ENCODE peak calls at places on chromosomes 6 and 20, in ten cellular contexts. One of them, this sample, is unnamed. For H3K4me1, the result is how much of the 10 kb centered on the place peaks cover.

GRCh38 chr6:131051316-131051715 is 11.7 kb downstream of the EPB41L2 start:
- DNase-seq in neural progenitor cell: no peak
- DNase-seq in left lung: no peak
- DNase-seq in SK-N-SH: no peak
- DNase-seq in A549: no peak
- DNase-seq in lower lobe of right lung: no peak
- DNase-seq in small intestine: no peak
- DNase-seq in naive thymus-derived CD4-positive, alpha-beta T cell: no peak
- DNase-seq in left ventricle myocardium inferior: no peak
- DNase-seq in stomach: no peak
- DNase-seq in this sample: no peak

GRCh38 chr6:5866547-5867051 is 140.1 kb downstream of the NRN1 start:
- DNase-seq in neural progenitor cell: no peak
- DNase-seq in left lung: no peak
- DNase-seq in SK-N-SH: no peak
- DNase-seq in A549: peak
- DNase-seq in lower lobe of right lung: no peak
- DNase-seq in small intestine: peak
- DNase-seq in naive thymus-derived CD4-positive, alpha-beta T cell: peak
- DNase-seq in left ventricle myocardium inferior: no peak
- DNase-seq in stomach: no peak
- DNase-seq in this sample: no peak

GRCh38 chr6:145814035-145814500 is 527 bp downstream of the FBXO30 start:
- DNase-seq in neural progenitor cell: peak
- DNase-seq in left lung: no peak
- DNase-seq in SK-N-SH: peak
- DNase-seq in A549: peak
- DNase-seq in lower lobe of right lung: peak
- DNase-seq in small intestine: no peak
- DNase-seq in naive thymus-derived CD4-positive, alpha-beta T cell: peak
- DNase-seq in left ventricle myocardium inferior: peak
- DNase-seq in stomach: no peak
- DNase-seq in this sample: peak

GRCh38 chr20:61968036-61968810 is 97.5 kb downstream of the TAF4 start:
- DNase-seq in neural progenitor cell: no peak
- DNase-seq in left lung: peak
- DNase-seq in SK-N-SH: no peak
- DNase-seq in A549: no peak
- DNase-seq in lower lobe of right lung: no peak
- DNase-seq in small intestine: no peak
- DNase-seq in naive thymus-derived CD4-positive, alpha-beta T cell: no peak
- DNase-seq in left ventricle myocardium inferior: no peak
- DNase-seq in stomach: no peak
- DNase-seq in this sample: no peak

GRCh38 chr6:46781478-46782378 is 11.5 kb upstream of the MEP1A start:
- DNase-seq in neural progenitor cell: peak
- DNase-seq in left lung: no peak
- DNase-seq in SK-N-SH: peak
- DNase-seq in A549: peak
- DNase-seq in lower lobe of right lung: no peak
- DNase-seq in small intestine: peak
- DNase-seq in naive thymus-derived CD4-positive, alpha-beta T cell: no peak
- DNase-seq in left ventricle myocardium inferior: no peak
- DNase-seq in stomach: peak
- DNase-seq in this sample: peak

GRCh38 chr6:150074651-150075416 is 5.9 kb upstream of the ULBP3 start:
- DNase-seq in neural progenitor cell: no peak
- DNase-seq in left lung: no peak
- DNase-seq in SK-N-SH: no peak
- DNase-seq in A549: no peak
- DNase-seq in lower lobe of right lung: no peak
- DNase-seq in small intestine: no peak
- DNase-seq in naive thymus-derived CD4-positive, alpha-beta T cell: no peak
- DNase-seq in left ventricle myocardium inferior: no peak
- DNase-seq in stomach: no peak
- DNase-seq in this sample: no peak

GRCh38 chr6:38603492-38603891 is 36.2 kb downstream of the BTBD9 start:
- DNase-seq in neural progenitor cell: no peak
- DNase-seq in left lung: no peak
- DNase-seq in SK-N-SH: no peak
- DNase-seq in A549: no peak
- DNase-seq in lower lobe of right lung: no peak
- DNase-seq in small intestine: peak
- DNase-seq in naive thymus-derived CD4-positive, alpha-beta T cell: no peak
- DNase-seq in left ventricle myocardium inferior: no peak
- DNase-seq in stomach: no peak
- DNase-seq in this sample: no peak

GRCh38 chr6:89895273-89895874 is 1.1 kb downstream of the GJA10 start:
- DNase-seq in neural progenitor cell: peak
- DNase-seq in left lung: no peak
- DNase-seq in SK-N-SH: peak
- DNase-seq in A549: peak
- DNase-seq in lower lobe of right lung: no peak
- DNase-seq in small intestine: peak
- DNase-seq in naive thymus-derived CD4-positive, alpha-beta T cell: no peak
- DNase-seq in left ventricle myocardium inferior: no peak
- DNase-seq in stomach: no peak
- DNase-seq in this sample: no peak

GRCh38 chr20:25014816-25015215 is 22.3 kb upstream of the APMAP start:
- DNase-seq in neural progenitor cell: no peak
- DNase-seq in left lung: no peak
- DNase-seq in SK-N-SH: no peak
- DNase-seq in A549: no peak
- DNase-seq in lower lobe of right lung: no peak
- DNase-seq in small intestine: no peak
- DNase-seq in naive thymus-derived CD4-positive, alpha-beta T cell: no peak
- DNase-seq in left ventricle myocardium inferior: no peak
- DNase-seq in stomach: peak
- DNase-seq in this sample: peak

GRCh38 chr20:25017257-25017803 is 24.8 kb upstream of the APMAP start:
- DNase-seq in neural progenitor cell: no peak
- DNase-seq in left lung: peak
- DNase-seq in SK-N-SH: no peak
- DNase-seq in A549: no peak
- DNase-seq in lower lobe of right lung: peak
- DNase-seq in small intestine: peak
- DNase-seq in naive thymus-derived CD4-positive, alpha-beta T cell: no peak
- DNase-seq in left ventricle myocardium inferior: no peak
- DNase-seq in stomach: peak
- DNase-seq in this sample: peak

GRCh38 chr20:25016471-25016870 is 23.9 kb upstream of the APMAP start:
- DNase-seq in neural progenitor cell: no peak
- DNase-seq in left lung: no peak
- DNase-seq in SK-N-SH: no peak
- DNase-seq in A549: no peak
- DNase-seq in lower lobe of right lung: no peak
- DNase-seq in small intestine: no peak
- DNase-seq in naive thymus-derived CD4-positive, alpha-beta T cell: no peak
- DNase-seq in left ventricle myocardium inferior: no peak
- DNase-seq in stomach: peak
- DNase-seq in this sample: peak

GRCh38 chr20:25013478-25014380 is 21.2 kb upstream of the APMAP start:
- DNase-seq in neural progenitor cell: no peak
- DNase-seq in left lung: no peak
- DNase-seq in SK-N-SH: no peak
- DNase-seq in A549: no peak
- DNase-seq in lower lobe of right lung: no peak
- DNase-seq in small intestine: no peak
- DNase-seq in naive thymus-derived CD4-positive, alpha-beta T cell: no peak
- DNase-seq in left ventricle myocardium inferior: no peak
- DNase-seq in stomach: peak
- DNase-seq in this sample: peak

GRCh38 chr20:25015986-25016385 is 23.4 kb upstream of the APMAP start:
- DNase-seq in neural progenitor cell: no peak
- DNase-seq in left lung: no peak
- DNase-seq in SK-N-SH: no peak
- DNase-seq in A549: no peak
- DNase-seq in lower lobe of right lung: no peak
- DNase-seq in small intestine: no peak
- DNase-seq in naive thymus-derived CD4-positive, alpha-beta T cell: no peak
- DNase-seq in left ventricle myocardium inferior: no peak
- DNase-seq in stomach: peak
- DNase-seq in this sample: no peak
- H3K4me1 ChIP-seq in neural progenitor cell: under half
- H3K4me1 ChIP-seq in left lung: under half
- H3K4me1 ChIP-seq in SK-N-SH: under half
- H3K4me1 ChIP-seq in A549: under half
- H3K4me1 ChIP-seq in lower lobe of right lung: under half
- H3K4me1 ChIP-seq in small intestine: under half
- H3K4me1 ChIP-seq in naive thymus-derived CD4-positive, alpha-beta T cell: under half
- H3K4me1 ChIP-seq in left ventricle myocardium inferior: half or more
- H3K4me1 ChIP-seq in stomach: half or more
- H3K4me1 ChIP-seq in this sample: half or more

GRCh38 chr6:157985378-157986155 is 3.9 kb downstream of the SYNJ2 start:
- DNase-seq in neural progenitor cell: no peak
- DNase-seq in left lung: peak
- DNase-seq in SK-N-SH: no peak
- DNase-seq in A549: no peak
- DNase-seq in lower lobe of right lung: no peak
- DNase-seq in small intestine: peak
- DNase-seq in naive thymus-derived CD4-positive, alpha-beta T cell: no peak
- DNase-seq in left ventricle myocardium inferior: no peak
- DNase-seq in stomach: no peak
- DNase-seq in this sample: peak
- H3K27ac ChIP-seq in neural progenitor cell: no peak
- H3K27ac ChIP-seq in left lung: no peak
- H3K27ac ChIP-seq in SK-N-SH: no peak
- H3K27ac ChIP-seq in A549: peak
- H3K27ac ChIP-seq in lower lobe of right lung: no peak
- H3K27ac ChIP-seq in small intestine: peak
- H3K27ac ChIP-seq in naive thymus-derived CD4-positive, alpha-beta T cell: no peak
- H3K27ac ChIP-seq in left ventricle myocardium inferior: no peak
- H3K27ac ChIP-seq in stomach: peak
- H3K27ac ChIP-seq in this sample: peak

DNA sequence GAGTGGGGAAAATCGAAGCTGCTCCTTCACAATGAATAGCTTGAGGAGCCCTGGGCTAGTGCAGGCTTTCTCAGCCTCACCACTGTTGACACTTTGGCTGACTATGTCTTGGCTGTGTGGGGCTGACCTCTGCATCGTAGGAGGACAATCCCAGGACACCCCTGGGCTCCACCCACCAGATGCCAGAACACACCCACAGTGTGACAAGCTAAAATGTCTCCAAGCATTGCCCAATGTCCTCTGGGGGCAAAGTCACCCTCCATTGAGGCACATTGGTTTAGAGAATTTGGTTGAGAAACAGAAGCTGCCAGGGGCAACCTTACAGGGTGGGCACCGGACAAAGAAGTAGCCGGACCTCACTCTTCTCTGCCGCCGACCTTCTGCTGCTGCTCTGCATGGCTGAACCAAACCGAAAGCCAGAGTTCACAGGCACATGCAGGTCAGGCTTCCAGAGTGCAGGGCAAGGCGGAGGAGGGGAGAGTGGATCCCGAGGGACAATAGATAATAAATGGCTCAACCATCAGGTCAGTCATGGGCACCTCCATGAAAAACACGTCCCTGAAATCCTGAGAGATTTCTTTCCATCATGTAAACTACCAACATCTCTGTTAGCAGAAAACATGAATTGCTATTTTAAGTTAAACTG is 189.0 kb downstream of the LRFN2 start:
- DNase-seq in neural progenitor cell: no peak
- DNase-seq in left lung: no peak
- DNase-seq in SK-N-SH: no peak
- DNase-seq in A549: no peak
- DNase-seq in lower lobe of right lung: no peak
- DNase-seq in small intestine: no peak
- DNase-seq in naive thymus-derived CD4-positive, alpha-beta T cell: no peak
- DNase-seq in left ventricle myocardium inferior: no peak
- DNase-seq in stomach: no peak
- DNase-seq in this sample: no peak
- H3K4me1 ChIP-seq in neural progenitor cell: under half
- H3K4me1 ChIP-seq in left lung: under half
- H3K4me1 ChIP-seq in SK-N-SH: under half
- H3K4me1 ChIP-seq in A549: under half
- H3K4me1 ChIP-seq in lower lobe of right lung: under half
- H3K4me1 ChIP-seq in small intestine: under half
- H3K4me1 ChIP-seq in naive thymus-derived CD4-positive, alpha-beta T cell: under half
- H3K4me1 ChIP-seq in left ventricle myocardium inferior: under half
- H3K4me1 ChIP-seq in stomach: half or more
- H3K4me1 ChIP-seq in this sample: under half

GRCh38 chr6:24902782-24903181 is 33.0 kb downstream of the RIPOR2 start:
- DNase-seq in neural progenitor cell: no peak
- DNase-seq in left lung: no peak
- DNase-seq in SK-N-SH: no peak
- DNase-seq in A549: no peak
- DNase-seq in lower lobe of right lung: no peak
- DNase-seq in small intestine: no peak
- DNase-seq in naive thymus-derived CD4-positive, alpha-beta T cell: no peak
- DNase-seq in left ventricle myocardium inferior: no peak
- DNase-seq in stomach: no peak
- DNase-seq in this sample: no peak

GRCh38 chr6:24903681-24904080 is 32.1 kb downstream of the RIPOR2 start:
- DNase-seq in neural progenitor cell: no peak
- DNase-seq in left lung: no peak
- DNase-seq in SK-N-SH: no peak
- DNase-seq in A549: no peak
- DNase-seq in lower lobe of right lung: no peak
- DNase-seq in small intestine: no peak
- DNase-seq in naive thymus-derived CD4-positive, alpha-beta T cell: no peak
- DNase-seq in left ventricle myocardium inferior: no peak
- DNase-seq in stomach: no peak
- DNase-seq in this sample: no peak

GRCh38 chr6:24899647-24900325 is 36.0 kb downstream of the RIPOR2 start:
- DNase-seq in neural progenitor cell: no peak
- DNase-seq in left lung: no peak
- DNase-seq in SK-N-SH: no peak
- DNase-seq in A549: no peak
- DNase-seq in lower lobe of right lung: no peak
- DNase-seq in small intestine: no peak
- DNase-seq in naive thymus-derived CD4-positive, alpha-beta T cell: peak
- DNase-seq in left ventricle myocardium inferior: no peak
- DNase-seq in stomach: no peak
- DNase-seq in this sample: no peak

GRCh38 chr6:24900917-24901697 is 34.7 kb downstream of the RIPOR2 start:
- DNase-seq in neural progenitor cell: no peak
- DNase-seq in left lung: no peak
- DNase-seq in SK-N-SH: no peak
- DNase-seq in A549: no peak
- DNase-seq in lower lobe of right lung: no peak
- DNase-seq in small intestine: no peak
- DNase-seq in naive thymus-derived CD4-positive, alpha-beta T cell: no peak
- DNase-seq in left ventricle myocardium inferior: no peak
- DNase-seq in stomach: no peak
- DNase-seq in this sample: no peak

DNA sequence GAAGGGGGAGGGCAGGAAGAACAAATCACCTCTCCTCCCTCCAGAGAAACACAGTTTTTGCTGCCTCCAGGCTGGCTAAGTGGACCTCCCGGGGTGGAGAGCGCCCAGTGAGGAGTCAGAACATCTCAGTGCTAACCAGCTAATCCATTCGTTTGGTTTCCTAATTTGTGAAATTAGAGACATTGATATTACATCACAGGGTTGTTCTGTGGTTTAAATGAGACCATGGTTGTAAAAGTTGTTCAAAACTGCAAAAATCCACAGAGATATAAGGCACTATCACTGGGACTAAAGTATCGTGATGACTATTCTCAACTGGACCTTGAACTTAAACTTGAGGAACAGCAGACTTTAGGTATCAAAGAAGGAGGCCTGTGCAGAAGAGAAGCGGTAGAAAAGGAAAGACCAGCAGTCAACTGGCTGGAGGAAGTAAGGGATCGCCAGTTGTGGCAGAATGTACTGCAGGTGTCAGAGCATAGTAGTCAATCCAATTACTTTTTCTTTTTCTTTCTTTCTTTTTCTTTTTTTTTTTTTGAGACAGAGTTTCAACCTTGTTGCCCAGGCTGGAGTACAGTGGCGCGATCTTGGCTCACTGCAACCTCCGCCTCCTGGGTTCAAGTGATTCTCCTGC is 33.9 kb downstream of the RIPOR2 start:
- DNase-seq in neural progenitor cell: no peak
- DNase-seq in left lung: no peak
- DNase-seq in SK-N-SH: no peak
- DNase-seq in A549: no peak
- DNase-seq in lower lobe of right lung: no peak
- DNase-seq in small intestine: no peak
- DNase-seq in naive thymus-derived CD4-positive, alpha-beta T cell: no peak
- DNase-seq in left ventricle myocardium inferior: no peak
- DNase-seq in stomach: no peak
- DNase-seq in this sample: no peak
- H3K27ac ChIP-seq in neural progenitor cell: no peak
- H3K27ac ChIP-seq in left lung: no peak
- H3K27ac ChIP-seq in SK-N-SH: no peak
- H3K27ac ChIP-seq in A549: no peak
- H3K27ac ChIP-seq in lower lobe of right lung: no peak
- H3K27ac ChIP-seq in small intestine: no peak
- H3K27ac ChIP-seq in naive thymus-derived CD4-positive, alpha-beta T cell: peak
- H3K27ac ChIP-seq in left ventricle myocardium inferior: peak
- H3K27ac ChIP-seq in stomach: peak
- H3K27ac ChIP-seq in this sample: no peak

This sample was measured in body of pancreas.